ENCODE peak calls at places on chromosome 3, in four cellular contexts. C, O, H and I are unnamed samples.

GRCh38 chr3:186067360-186068242 is 41.3 kb downstream of the ETV5 start:
- DNase-seq in C (no peak), O (no peak), H (no peak), I (no peak)

GRCh38 chr3:115843206-115843605 is 219.9 kb downstream of the GAP43 start:
- DNase-seq in C (no peak), O (no peak), H (no peak), I (no peak)

GRCh38 chr3:78589778-78590177 is 1178.0 kb downstream of the ROBO1 start:
- DNase-seq in C (no peak), O (no peak), H (no peak), I (no peak)

GRCh38 chr3:39279745-39280517 is at the start of gene CX3CR1:
- DNase-seq in C (no peak), O (no peak), H (no peak), I (no peak)

GRCh38 chr3:107845355-107846281 is 245.2 kb downstream of the CD47 start:
- DNase-seq in C (no peak), O (no peak), H (no peak), I (no peak)

GRCh38 chr3:132445812-132446211 is 28.5 kb downstream of the DNAJC13 start:
- DNase-seq in C (no peak), O (no peak), H (no peak), I (no peak)

GRCh38 chr3:192482809-192483208 is 244.5 kb downstream of the FGF12 start:
- DNase-seq in C (no peak), O (no peak), H (no peak), I (peak)

GRCh38 chr3:40258555-40258954 is 51.0 kb upstream of the EIF1B start:
- DNase-seq in C (no peak), O (no peak), H (no peak), I (no peak)

GRCh38 chr3:184565421-184566211 is 4.0 kb downstream of the EPHB3 start:
- DNase-seq in C (no peak), O (no peak), H (peak), I (no peak)

GRCh38 chr3:106161236-106161635 is 292.4 kb upstream of the CBLB start:
- DNase-seq in C (no peak), O (no peak), H (no peak), I (no peak)

GRCh38 chr3:143847787-143848631 is at the start of gene SLC9A9:
- DNase-seq in C (peak), O (peak), H (no peak), I (peak)

GRCh38 chr3:109994853-109995252 is 657.5 kb upstream of the DPPA4 start:
- DNase-seq in C (no peak), O (no peak), H (no peak), I (no peak)

GRCh38 chr3:52400275-52400793 is 44.6 kb downstream of the SEMA3G start:
- DNase-seq in C (no peak), O (no peak), H (no peak), I (no peak)

GRCh38 chr3:159260049-159260662 is 458.3 kb downstream of the MFSD1 start:
- DNase-seq in C (peak), O (peak), H (no peak), I (peak)

GRCh38 chr3:62727576-62727975 is 147.6 kb downstream of the CADPS start:
- DNase-seq in C (no peak), O (no peak), H (no peak), I (peak)